ENCODE peak calls at places on chromosomes 1 and 21, in five cellular contexts. L is PC-3, X is BE2C, F is prostate gland, O is adrenal gland. E is an unnamed sample.

GRCh38 chr1:172544481-172545104 is 11.6 kb downstream of the SUCO start:
- DNase-seq in L (no peak), X (no peak), F (no peak), O (no peak), E (no peak)

GRCh38 chr1:17120962-17121837 is 1.9 kb upstream of the PADI2 start:
- DNase-seq in L (no peak), X (peak), F (peak), O (no peak), E (peak)

GRCh38 chr1:218573871-218574270 is 228.7 kb downstream of the TGFB2 start:
- DNase-seq in L (no peak), X (no peak), F (no peak), O (no peak), E (no peak)

GRCh38 chr21:26153758-26154157 is 16.8 kb downstream of the APP start:
- DNase-seq in L (no peak), X (no peak), F (no peak), O (no peak), E (no peak)

GRCh38 chr1:17569200-17570139 is 30.0 kb downstream of the ARHGEF10L start:
- DNase-seq in L (peak), X (no peak), F (peak), O (peak), E (peak)

GRCh38 chr1:211874521-211875347 is 44.2 kb upstream of the LPGAT1 start:
- DNase-seq in L (no peak), X (no peak), F (no peak), O (no peak), E (no peak)

GRCh38 chr1:179253286-179253972 is 24.0 kb upstream of the ABL2 start:
- DNase-seq in L (no peak), X (no peak), F (no peak), O (no peak), E (no peak)

GRCh38 chr1:111739222-111739983 is at the start of gene INKA2:
- DNase-seq in L (peak), X (peak), F (peak), O (peak), E (peak)

GRCh38 chr1:14826172-14826636 is 227.7 kb downstream of the KAZN start:
- DNase-seq in L (peak), X (no peak), F (no peak), O (no peak), E (no peak)

GRCh38 chr1:54380285-54380882 is 25.8 kb downstream of the SSBP3 start:
- DNase-seq in L (no peak), X (no peak), F (no peak), O (no peak), E (no peak)

GRCh38 chr1:225603538-225604354 is 49.2 kb downstream of the ENAH start:
- DNase-seq in L (peak), X (no peak), F (no peak), O (no peak), E (no peak)

GRCh38 chr21:36803051-36803709 is 104.3 kb downstream of the SIM2 start:
- DNase-seq in L (no peak), X (no peak), F (no peak), O (no peak), E (no peak)

GRCh38 chr1:167483790-167484189 is 34.5 kb downstream of the CD247 start:
- DNase-seq in L (no peak), X (no peak), F (no peak), O (no peak), E (no peak)

GRCh38 chr1:160981584-160982411 is 27.2 kb upstream of the ITLN2 start:
- DNase-seq in L (no peak), X (no peak), F (no peak), O (no peak), E (peak)

GRCh38 chr1:111992396-111992985 is 3.0 kb upstream of the KCND3 start:
- DNase-seq in L (no peak), X (no peak), F (no peak), O (no peak), E (no peak)

GRCh38 chr1:112706505-112707216 is at the start of gene RHOC:
- DNase-seq in L (peak), X (peak), F (peak), O (peak), E (peak)

GRCh38 chr1:240866724-240867123 is 254.8 kb upstream of the GREM2 start:
- DNase-seq in L (no peak), X (no peak), F (no peak), O (no peak), E (no peak)

GRCh38 chr1:115114308-115114707 is 25.0 kb upstream of the TSPAN2 start:
- DNase-seq in L (peak), X (peak), F (no peak), O (no peak), E (no peak)

GRCh38 chr1:238589843-238590435 is 699.2 kb upstream of the ZP4 start:
- DNase-seq in L (no peak), X (no peak), F (no peak), O (no peak), E (no peak)

GRCh38 chr1:93779540-93780121 is 98.0 kb upstream of the BCAR3 start:
- DNase-seq in L (peak), X (no peak), F (no peak), O (no peak), E (no peak)

GRCh38 chr1:7704214-7705047 is 66.7 kb upstream of the VAMP3 start:
- DNase-seq in L (peak), X (peak), F (peak), O (peak), E (peak)

GRCh38 chr1:201886103-201886885 is 2.4 kb upstream of the SHISA4 start:
- DNase-seq in L (no peak), X (no peak), F (no peak), O (no peak), E (no peak)

GRCh38 chr1:214548988-214549387 is 2.4 kb downstream of the PTPN14 start:
- DNase-seq in L (peak), X (no peak), F (peak), O (peak), E (peak)

GRCh38 chr1:239493736-239494285 is 107.4 kb downstream of the CHRM3 start:
- DNase-seq in L (peak), X (no peak), F (no peak), O (no peak), E (no peak)

GRCh38 chr21:32007461-32007860 is 134.6 kb downstream of the HUNK start:
- DNase-seq in L (peak), X (no peak), F (no peak), O (peak), E (no peak)

GRCh38 chr1:917076-917459 is 6.7 kb upstream of the SAMD11 start:
- DNase-seq in L (no peak), X (peak), F (no peak), O (no peak), E (no peak)

GRCh38 chr1:195934839-195935557 is 673.2 kb downstream of the KCNT2 start:
- DNase-seq in L (no peak), X (peak), F (no peak), O (no peak), E (no peak)

DNA sequence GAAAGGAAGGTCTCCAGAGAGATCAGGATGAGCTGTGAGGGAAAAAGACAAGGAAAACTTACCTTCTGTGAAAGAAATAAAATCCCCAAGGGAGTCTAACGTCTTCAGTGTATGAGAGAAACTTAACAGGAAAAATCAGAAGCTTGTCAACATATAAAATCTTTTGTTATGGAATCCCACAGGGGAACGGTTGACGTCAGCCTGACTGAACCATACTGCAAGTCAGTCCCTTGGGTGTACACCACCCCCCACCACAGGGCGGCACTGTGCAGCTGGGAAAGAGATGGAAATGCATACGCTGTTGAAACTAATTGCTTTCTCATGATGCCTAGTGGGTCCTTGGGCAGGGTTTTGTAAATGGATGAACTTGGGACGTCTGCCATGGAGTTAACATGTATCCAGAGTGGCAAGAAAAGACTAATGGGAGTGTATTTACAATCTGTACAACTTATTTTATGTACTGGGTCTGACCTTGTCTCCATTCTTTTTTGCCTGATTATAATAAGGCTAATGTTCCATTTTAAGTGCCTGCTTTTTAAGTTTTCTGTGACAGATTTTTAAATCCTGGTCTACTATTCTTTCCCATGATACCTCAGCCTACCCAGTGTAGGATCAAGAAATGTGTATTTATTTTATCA is 22.7 kb downstream of the UTP25 start:
- DNase-seq in L (peak), X (peak), F (peak), O (peak), E (peak)
- TF ChIP-seq CTCF in L (peak), X (peak), F (peak), O (peak), E (peak)

DNA sequence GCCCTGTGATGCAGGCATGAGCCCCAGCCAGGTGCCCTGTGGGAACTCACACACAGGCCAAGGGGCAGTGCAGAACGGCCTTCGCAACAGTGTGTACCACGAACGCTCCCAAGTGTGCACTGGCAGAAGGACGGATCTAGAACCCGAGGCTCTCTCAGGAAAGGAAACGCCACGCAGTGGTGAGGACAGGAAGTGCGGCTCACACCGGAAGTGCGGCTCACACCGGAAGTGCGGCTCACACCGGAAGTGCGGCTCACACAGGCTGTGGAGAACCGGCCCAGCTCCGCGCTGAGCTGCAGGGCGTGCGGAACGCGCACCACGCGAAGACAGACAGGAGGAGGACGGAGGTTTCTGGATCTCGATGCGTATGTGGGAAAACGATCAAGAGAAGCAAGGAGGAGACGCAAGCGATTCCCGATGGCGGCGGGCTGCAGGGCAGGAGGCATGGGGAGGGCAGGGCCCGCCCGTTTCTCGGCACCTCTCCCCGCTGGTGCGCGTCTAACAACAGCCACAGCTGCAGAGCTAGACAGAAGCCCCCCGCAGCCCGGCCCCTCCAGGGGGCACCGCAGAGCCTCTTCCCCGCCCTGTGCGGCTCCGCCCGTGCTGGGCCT is 35.9 kb upstream of the TMEM52 start:
- DNase-seq in L (no peak), X (no peak), F (no peak), O (no peak), E (no peak)
- TF ChIP-seq CTCF in L (peak), X (peak), F (no peak), O (peak), E (no peak)

GRCh38 chr1:154550657-154551056 is 7.8 kb downstream of the UBE2Q1 start:
- DNase-seq in L (no peak), X (no peak), F (no peak), O (no peak), E (no peak)
- TF ChIP-seq CTCF in L (no peak), X (no peak), F (no peak), O (no peak), E (no peak)

GRCh38 chr1:180778782-180779398 is 133.8 kb upstream of the KIAA1614 start:
- DNase-seq in L (peak), X (no peak), F (no peak), O (no peak), E (no peak)
- TF ChIP-seq CTCF in L (peak), X (peak), F (no peak), O (no peak), E (no peak)

GRCh38 chr1:210117681-210118170 is 114.9 kb upstream of the SERTAD4 start:
- DNase-seq in L (no peak), X (no peak), F (no peak), O (no peak), E (no peak)

GRCh38 chr1:210123924-210124589 is 108.5 kb upstream of the SERTAD4 start:
- DNase-seq in L (peak), X (no peak), F (no peak), O (no peak), E (no peak)

GRCh38 chr1:210125143-210125542 is 107.5 kb upstream of the SERTAD4 start:
- DNase-seq in L (no peak), X (no peak), F (no peak), O (no peak), E (no peak)

GRCh38 chr1:210129092-210129491 is 103.5 kb upstream of the SERTAD4 start:
- DNase-seq in L (no peak), X (no peak), F (no peak), O (no peak), E (no peak)

GRCh38 chr1:210123383-210123782 is 109.2 kb upstream of the SERTAD4 start:
- DNase-seq in L (no peak), X (no peak), F (no peak), O (no peak), E (no peak)
- TF ChIP-seq CTCF in L (no peak), X (no peak), F (no peak), O (no peak), E (no peak)

GRCh38 chr1:90434460-90434859 is 282.6 kb downstream of the BARHL2 start:
- DNase-seq in L (peak), X (no peak), F (no peak), O (no peak), E (no peak)
- TF ChIP-seq CTCF in L (peak), X (peak), F (no peak), O (no peak), E (no peak)

DNA sequence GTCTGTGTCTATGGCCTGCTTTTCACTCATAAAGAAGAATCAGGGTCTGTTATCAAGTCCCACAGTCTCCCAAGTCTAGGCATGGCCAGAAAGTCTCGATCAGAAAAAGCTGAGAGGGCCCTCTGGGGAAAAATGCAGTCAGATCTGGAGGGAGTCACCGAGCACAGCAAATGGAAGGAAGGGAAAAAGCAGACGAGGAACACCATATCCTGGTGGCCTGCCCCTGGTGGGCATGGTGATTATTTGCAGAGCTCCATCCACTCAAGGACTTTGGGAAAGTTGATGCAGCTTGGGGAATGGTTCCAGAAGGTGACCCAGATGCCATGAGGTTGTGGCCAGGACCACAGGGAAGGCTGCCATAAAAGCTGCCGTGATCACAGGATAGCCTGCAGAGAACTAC is 189.1 kb downstream of the CLIC6 start:
- DNase-seq in L (no peak), X (no peak), F (no peak), O (no peak), E (no peak)
- TF ChIP-seq CTCF in L (peak), X (no peak), F (peak), O (no peak), E (no peak)

GRCh38 chr1:156854634-156855033 is 4.3 kb downstream of the INSRR start:
- DNase-seq in L (no peak), X (no peak), F (no peak), O (no peak), E (no peak)
- TF ChIP-seq CTCF in L (no peak), X (no peak), F (no peak), O (no peak), E (no peak)

GRCh38 chr21:30444204-30444603 is 4.1 kb downstream of the KRTAP15-1 start:
- DNase-seq in L (peak), X (no peak), F (no peak), O (no peak), E (no peak)
- TF ChIP-seq CTCF in L (peak), X (no peak), F (no peak), O (no peak), E (no peak)

E was measured in stomach.